ENCODE peak calls at places on chromosomes 4 and X, in four cellular contexts. C, L, Y and A are unnamed samples.

GRCh38 chr4:40211224-40212185 is 14.7 kb downstream of the RHOH start:
- DNase-seq in C (no peak), L (no peak), Y (no peak), A (no peak)

GRCh38 chr4:111204807-111205206 is 581.9 kb upstream of the PITX2 start:
- DNase-seq in C (no peak), L (no peak), Y (no peak), A (no peak)

GRCh38 chr4:41448935-41449334 is 89.0 kb upstream of the LIMCH1 start:
- DNase-seq in C (peak), L (no peak), Y (peak), A (no peak)

GRCh38 chr4:96913437-96914075 is 1073.7 kb downstream of the PDHA2 start:
- DNase-seq in C (no peak), L (no peak), Y (no peak), A (no peak)

GRCh38 chrX:123217077-123217476 is 33.0 kb downstream of the GRIA3 start:
- DNase-seq in C (no peak), L (peak), Y (no peak), A (no peak)

GRCh38 chrX:37314526-37314925 is 34.6 kb upstream of the PRRG1 start:
- DNase-seq in C (no peak), L (peak), Y (no peak), A (no peak)

GRCh38 chrX:108447303-108447702 is 7.7 kb downstream of the COL4A5 start:
- DNase-seq in C (no peak), L (no peak), Y (no peak), A (no peak)

GRCh38 chr4:170080496-170080895 is 9.3 kb downstream of the AADAT start:
- DNase-seq in C (no peak), L (no peak), Y (no peak), A (no peak)

GRCh38 chr4:25839687-25840086 is 23.1 kb downstream of the SEL1L3 start:
- DNase-seq in C (no peak), L (no peak), Y (no peak), A (no peak)

GRCh38 chr4:25843340-25844097 is 19.3 kb downstream of the SEL1L3 start:
- DNase-seq in C (peak), L (no peak), Y (peak), A (no peak)

GRCh38 chr4:25845841-25846653 is 16.7 kb downstream of the SEL1L3 start:
- DNase-seq in C (no peak), L (no peak), Y (no peak), A (no peak)

GRCh38 chr4:25844957-25845712 is 17.7 kb downstream of the SEL1L3 start:
- DNase-seq in C (no peak), L (no peak), Y (no peak), A (no peak)

GRCh38 chr4:25842229-25842840 is 20.5 kb downstream of the SEL1L3 start:
- DNase-seq in C (no peak), L (no peak), Y (no peak), A (no peak)
- TF ChIP-seq CTCF in C (no peak), L (no peak), Y (no peak), A (no peak)

GRCh38 chrX:5915783-5916182 is 312.9 kb downstream of the NLGN4X start:
- DNase-seq in C (no peak), L (no peak), Y (no peak), A (no peak)
- TF ChIP-seq CTCF in C (no peak), L (no peak), Y (no peak), A (no peak)

DNA sequence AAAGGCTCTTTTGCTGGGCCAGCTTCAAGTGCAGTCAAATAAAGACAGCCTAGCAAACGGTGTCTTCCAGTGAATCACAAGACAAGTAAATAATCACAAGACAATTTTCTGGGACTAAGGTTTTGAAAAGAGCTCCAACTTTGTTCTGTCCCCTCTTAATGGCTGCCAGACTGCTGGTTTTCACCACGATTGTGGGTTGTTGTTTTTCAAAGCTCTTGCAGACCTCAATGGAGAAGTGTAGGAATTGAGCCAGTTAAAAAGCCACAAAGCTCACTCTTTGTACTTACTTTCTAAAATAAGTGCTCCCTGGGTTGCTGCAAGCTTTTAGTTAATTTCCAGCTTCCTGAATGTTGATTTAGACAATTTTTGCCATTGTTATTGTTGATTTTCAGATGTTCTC is 405.8 kb upstream of the HTR2C start:
- DNase-seq in C (no peak), L (no peak), Y (no peak), A (no peak)
- TF ChIP-seq CTCF in C (no peak), L (no peak), Y (no peak), A (no peak)

GRCh38 chrX:154460326-154460725 is 2.2 kb downstream of the PLXNA3 start:
- DNase-seq in C (no peak), L (no peak), Y (no peak), A (no peak)
- TF ChIP-seq CTCF in C (no peak), L (peak), Y (no peak), A (no peak)

DNA sequence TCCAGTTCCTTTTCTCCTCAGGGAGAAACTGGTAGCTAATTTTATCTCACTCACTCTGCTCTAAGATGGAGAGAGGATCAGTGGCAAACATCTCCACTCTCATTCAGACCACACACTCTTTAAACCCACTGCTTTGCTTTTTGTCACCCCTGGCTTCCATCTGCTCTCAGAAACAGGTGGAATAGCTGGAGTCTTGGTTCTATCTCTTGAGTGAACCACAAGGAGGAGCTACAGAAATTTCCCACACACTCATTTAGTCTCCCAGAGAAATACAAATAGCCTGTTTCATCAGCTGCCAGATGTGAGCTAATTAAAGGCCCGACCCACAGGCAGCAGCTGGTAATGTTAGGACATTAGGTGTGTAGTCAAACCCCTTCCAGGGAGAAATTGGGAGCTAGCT is 96.6 kb downstream of the STPG2 start:
- DNase-seq in C (no peak), L (no peak), Y (no peak), A (no peak)
- TF ChIP-seq CTCF in C (no peak), L (no peak), Y (no peak), A (no peak)

GRCh38 chrX:113950081-113950678 is 633.7 kb upstream of the HTR2C start:
- DNase-seq in C (no peak), L (no peak), Y (no peak), A (no peak)

DNA sequence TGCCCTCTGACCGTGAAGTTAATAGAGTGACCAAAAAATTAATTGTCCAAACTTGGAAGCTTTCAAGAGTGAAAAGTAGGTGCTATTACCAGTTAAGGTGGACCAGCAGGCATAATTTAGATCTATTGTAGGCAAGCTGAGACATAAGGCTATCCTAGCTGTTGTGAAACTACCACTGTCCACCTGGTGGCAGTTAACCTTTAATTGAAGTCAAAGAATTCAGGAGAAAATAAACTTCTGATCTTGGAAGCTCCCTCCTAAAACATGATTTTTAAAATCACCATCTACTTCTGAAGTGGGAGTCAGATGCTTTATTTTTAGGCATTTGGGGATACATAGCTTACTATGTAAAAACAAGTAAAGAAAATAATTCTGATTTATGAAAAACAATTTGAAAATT is 636.3 kb upstream of the HTR2C start:
- DNase-seq in C (no peak), L (no peak), Y (no peak), A (no peak)
- TF ChIP-seq CTCF in C (no peak), L (no peak), Y (no peak), A (no peak)

DNA sequence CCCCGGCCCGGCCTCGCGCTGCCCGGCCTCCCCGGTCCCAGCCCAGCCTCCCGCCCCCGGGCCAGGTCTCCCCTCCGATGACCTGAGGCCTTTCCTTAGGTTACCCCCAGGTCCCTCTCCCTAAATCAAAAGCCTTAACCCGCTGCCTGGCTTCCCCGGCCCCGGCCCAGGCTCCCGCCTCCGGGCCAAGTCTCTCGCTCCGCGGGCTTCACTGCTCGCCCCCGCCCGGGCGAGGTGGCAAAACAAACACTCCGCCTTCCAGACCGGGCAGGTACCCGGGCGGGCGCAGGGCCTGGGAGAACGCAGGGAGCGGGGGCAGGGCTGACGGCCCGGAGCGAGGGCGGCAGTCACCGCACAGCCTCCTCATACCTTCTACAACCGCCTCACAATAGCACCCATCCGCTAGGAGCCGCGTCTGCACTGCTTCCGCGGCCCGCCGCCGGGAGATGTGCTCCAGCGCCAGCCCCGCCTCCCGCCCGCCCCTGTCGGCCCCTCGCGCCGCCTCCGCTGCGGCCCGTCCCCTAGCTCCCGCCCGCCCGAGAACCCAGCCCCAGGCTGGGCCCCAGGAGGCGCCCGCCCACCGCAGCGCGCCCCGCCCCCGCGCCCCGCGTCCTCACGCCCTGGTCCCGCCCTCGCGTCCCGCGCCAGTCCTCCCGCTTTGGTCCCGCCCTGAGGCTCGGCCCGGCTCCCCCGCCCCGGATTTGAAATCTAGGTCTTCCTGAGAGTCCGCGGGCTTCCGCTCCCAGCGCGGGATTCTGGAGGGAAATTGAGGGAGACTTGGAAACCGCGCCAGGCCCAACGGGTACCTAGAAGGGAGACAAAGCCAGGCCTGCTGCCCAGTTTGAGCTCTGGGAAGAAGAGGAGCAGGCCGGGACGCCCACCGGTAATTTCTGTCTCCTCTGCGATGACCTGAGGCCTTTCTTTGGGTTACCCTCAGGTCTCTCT is at the start of the genes CASP3 and PRIMPOL:
- DNase-seq in C (peak), L (peak), Y (peak), A (peak)
- TF ChIP-seq CTCF in C (peak), L (peak), Y (no peak), A (peak)

GRCh38 chrX:121479406-121479805 is 432.0 kb downstream of the GLUD2 start:
- DNase-seq in C (no peak), L (no peak), Y (no peak), A (no peak)
- TF ChIP-seq CTCF in C (no peak), L (no peak), Y (no peak), A (no peak)

DNA sequence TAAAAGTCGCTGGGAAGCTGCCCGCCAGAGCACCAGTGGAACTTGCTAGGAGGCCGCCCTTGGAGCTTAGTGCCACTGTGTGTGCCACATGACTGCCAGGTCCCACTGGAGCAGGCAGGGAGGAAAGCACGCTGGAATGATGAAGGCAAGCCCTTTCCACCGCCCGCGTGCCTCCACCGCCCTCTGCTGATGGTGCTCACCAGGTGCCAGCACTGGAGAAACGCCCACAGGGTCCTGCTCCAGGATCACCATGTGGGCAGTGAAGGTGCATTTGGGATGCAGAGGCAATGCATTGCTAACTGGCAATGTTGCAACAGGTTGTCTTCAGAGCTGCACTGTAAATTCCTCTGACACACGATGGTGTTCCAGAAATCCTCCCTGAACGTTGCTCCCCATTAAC is 76.3 kb downstream of the SHROOM2 start:
- DNase-seq in C (no peak), L (no peak), Y (no peak), A (no peak)
- TF ChIP-seq CTCF in C (no peak), L (no peak), Y (no peak), A (no peak)